ENCODE peak calls at places on chromosomes 11 and 22, in ten cellular contexts. N is pancreas, M is WTC11, O is testis, K is transverse colon, H is astrocyte, X is osteocyte, C is dorsolateral prefrontal cortex, E is right lobe of liver, R is AG10803. Z is an unnamed sample.

GRCh38 chr11:71286701-71287643 is 34.6 kb upstream of the SHANK2 start:
- DNase-seq in O (no peak), X (peak; percentile 90), C (peak; percentile 67), E (peak; percentile 94), N (peak; percentile 60), K (peak; percentile 60), M (peak; percentile 11), R (peak; percentile 100), H (peak; percentile 98), Z (no peak)

GRCh38 chr11:9972917-9973504 is 309.1 kb downstream of the SWAP70 start:
- DNase-seq in M (no peak), K (no peak), E (no peak), R (peak; percentile 87), N (no peak), H (no peak), O (peak; percentile 37), X (no peak), C (no peak), Z (peak; percentile 25)

GRCh38 chr22:43441751-43442150 is 29.9 kb downstream of the MPPED1 start:
- DNase-seq in O (no peak), X (no peak), H (no peak), C (no peak), R (no peak), K (no peak), M (no peak), E (no peak), N (no peak), Z (no peak)

GRCh38 chr11:132312616-132313210 is 942.3 kb downstream of the NTM start:
- DNase-seq in K (no peak), E (no peak), X (no peak), N (no peak), H (peak; percentile 31), O (peak; percentile 37), C (no peak), M (peak; percentile 45), R (peak; percentile 31), Z (peak; percentile 24)

GRCh38 chr22:50076646-50077624 is 8.3 kb downstream of the MLC1 start:
- DNase-seq in N (no peak), H (no peak), K (no peak), O (no peak), X (no peak), E (no peak), R (no peak), M (no peak), C (no peak), Z (no peak)

GRCh38 chr22:39254789-39255298 is 10.1 kb upstream of the PDGFB start:
- DNase-seq in N (no peak), K (no peak), R (peak; percentile 51), O (no peak), X (no peak), H (peak; percentile 47), E (no peak), M (no peak), C (no peak), Z (no peak)

GRCh38 chr22:45240810-45241631 is at the start of gene KIAA0930:
- DNase-seq in O (peak; percentile 84), C (peak; percentile 62), M (peak; percentile 87), K (peak; percentile 88), H (no peak), R (peak; percentile 59), N (peak; percentile 83), E (peak; percentile 93), X (peak; percentile 89), Z (peak; percentile 78)

GRCh38 chr22:20238567-20239062 is 29.5 kb downstream of the RTN4R start:
- DNase-seq in K (peak; percentile 44), M (peak; percentile 89), H (no peak), E (peak; percentile 82), N (peak; percentile 73), C (no peak), X (no peak), O (peak; percentile 50), R (no peak), Z (peak; percentile 66)

GRCh38 chr22:36301384-36301828 is 48.5 kb downstream of the APOL1 start:
- DNase-seq in X (peak; percentile 90), H (no peak), K (peak; percentile 85), N (peak; percentile 56), C (peak; percentile 82), M (peak; percentile 89), O (peak; percentile 81), E (peak; percentile 79), R (peak; percentile 52), Z (peak; percentile 79)

GRCh38 chr11:92830382-92831148 is 138.9 kb upstream of the MTNR1B start:
- DNase-seq in O (no peak), K (no peak), C (no peak), M (no peak), E (no peak), H (no peak), N (no peak), R (no peak), X (no peak), Z (no peak)

GRCh38 chr11:1779034-1779805 is 15.5 kb upstream of the CTSD start:
- DNase-seq in R (no peak), K (no peak), O (no peak), N (no peak), H (no peak), M (no peak), E (no peak), X (no peak), C (no peak), Z (no peak)

GRCh38 chr22:46752286-46752685 is 10.2 kb upstream of the TBC1D22A start:
- DNase-seq in X (no peak), R (no peak), O (no peak), H (no peak), K (no peak), M (no peak), E (no peak), C (no peak), N (no peak), Z (no peak)

GRCh38 chr22:44828193-44828592 is 75.8 kb downstream of the ARHGAP8 start:
- DNase-seq in M (peak; percentile 80), E (no peak), C (no peak), N (no peak), H (no peak), K (no peak), R (no peak), X (no peak), O (no peak), Z (peak; percentile 67)

GRCh38 chr11:105618343-105618955 is 8.6 kb downstream of the GRIA4 start:
- DNase-seq in C (no peak), O (no peak), R (no peak), K (no peak), N (no peak), E (no peak), M (no peak), H (peak; percentile 16), X (no peak), Z (no peak)

GRCh38 chr22:42072606-42073330 is 1.3 kb upstream of the PHETA2 start:
- DNase-seq in M (no peak), N (no peak), O (no peak), C (peak; percentile 18), H (no peak), R (no peak), K (no peak), E (peak; percentile 40), X (no peak), Z (no peak)

GRCh38 chr11:27319065-27319464 is 44.0 kb downstream of the CCDC34 start:
- DNase-seq in N (no peak), M (no peak), E (no peak), C (no peak), X (no peak), O (no peak), H (peak; percentile 89), R (peak; percentile 77), K (no peak), Z (no peak)

GRCh38 chr22:19483481-19484244 is 3.9 kb downstream of the CDC45 start:
- DNase-seq in C (no peak), R (peak; percentile 61), H (no peak), M (no peak), O (no peak), N (no peak), K (no peak), X (no peak), E (peak; percentile 35), Z (no peak)

GRCh38 chr11:111926505-111927391 is 8.0 kb downstream of the C11orf52 start:
- DNase-seq in M (peak; percentile 97), R (peak; percentile 98), E (peak; percentile 98), C (peak; percentile 93), K (peak; percentile 97), H (peak; percentile 87), X (peak; percentile 99), N (peak; percentile 97), O (peak; percentile 97), Z (peak; percentile 97)
- TF ChIP-seq CTCF in M (no peak), R (peak; percentile 24), E (no peak), C (peak; percentile 31), K (no peak), H (no peak), X (peak; percentile 16), N (no peak), O (no peak), Z (no peak)

GRCh38 chr11:13775471-13775870 is 107.0 kb downstream of the FAR1 start:
- DNase-seq in R (no peak), K (peak; percentile 57), N (no peak), O (no peak), H (no peak), M (no peak), E (no peak), X (no peak), C (no peak), Z (no peak)

GRCh38 chr11:13778345-13778744 is 109.9 kb downstream of the FAR1 start:
- DNase-seq in M (no peak), C (no peak), H (no peak), R (no peak), E (no peak), X (no peak), K (no peak), N (no peak), O (no peak), Z (no peak)

GRCh38 chr11:13772223-13773046 is 104.0 kb downstream of the FAR1 start:
- DNase-seq in X (no peak), R (peak; percentile 56), C (no peak), O (no peak), E (no peak), H (peak; percentile 38), K (no peak), M (no peak), N (peak; percentile 27), Z (peak; percentile 51)

GRCh38 chr11:13777341-13777985 is 109.0 kb downstream of the FAR1 start:
- DNase-seq in O (no peak), H (no peak), R (no peak), M (peak; percentile 46), X (no peak), C (no peak), E (no peak), K (no peak), N (no peak), Z (no peak)

GRCh38 chr11:13776134-13776815 is 107.8 kb downstream of the FAR1 start:
- DNase-seq in M (no peak), H (no peak), E (no peak), O (no peak), R (no peak), N (no peak), X (no peak), K (no peak), C (no peak), Z (peak; percentile 24)
- TF ChIP-seq CTCF in M (no peak), H (peak; percentile 14), E (no peak), O (no peak), R (peak; percentile 21), N (no peak), X (no peak), K (no peak), C (no peak), Z (no peak)

GRCh38 chr11:4947505-4947904 is at the start of gene OR51A4:
- DNase-seq in X (no peak), M (no peak), C (no peak), E (no peak), H (no peak), K (no peak), R (no peak), N (no peak), O (no peak), Z (no peak)
- TF ChIP-seq CTCF in X (no peak), M (no peak), C (no peak), E (no peak), H (no peak), K (no peak), R (no peak), N (no peak), O (no peak), Z (no peak)

GRCh38 chr22:27397948-27398330 is 403.6 kb downstream of the MN1 start:
- DNase-seq in E (no peak), M (no peak), N (no peak), K (peak; percentile 26), R (peak; percentile 73), C (no peak), O (no peak), X (no peak), H (no peak), Z (no peak)
- TF ChIP-seq CTCF in E (no peak), M (no peak), N (no peak), K (no peak), R (no peak), C (no peak), O (no peak), X (peak; percentile 18), H (no peak), Z (no peak)